ENCODE peak calls at places on chromosomes 6 and 20, in ten cellular contexts. One of them, this sample, is unnamed.

GRCh38 chr6:16929814-16930213 is 168.6 kb upstream of the ATXN1 start:
- DNase-seq in neural progenitor cell: no peak
- DNase-seq in small intestine: no peak
- DNase-seq in endothelial cell of umbilical vein: no peak
- DNase-seq in substantia nigra: no peak
- DNase-seq in cardiac muscle cell: peak
- DNase-seq in ovary: no peak
- DNase-seq in thoracic aorta: no peak
- DNase-seq in OCI-LY7: no peak
- DNase-seq in gastrocnemius medialis: no peak
- DNase-seq in this sample: no peak

GRCh38 chr20:50003253-50003656 is 20.5 kb downstream of the SNAI1 start:
- DNase-seq in OCI-LY7: no peak
- DNase-seq in substantia nigra: no peak
- DNase-seq in endothelial cell of umbilical vein: no peak
- DNase-seq in cardiac muscle cell: peak
- DNase-seq in gastrocnemius medialis: no peak
- DNase-seq in ovary: no peak
- DNase-seq in thoracic aorta: no peak
- DNase-seq in small intestine: no peak
- DNase-seq in neural progenitor cell: no peak
- DNase-seq in this sample: no peak

GRCh38 chr6:139855741-139856206 is 481.3 kb upstream of the CITED2 start:
- DNase-seq in cardiac muscle cell: no peak
- DNase-seq in OCI-LY7: no peak
- DNase-seq in ovary: no peak
- DNase-seq in neural progenitor cell: peak
- DNase-seq in gastrocnemius medialis: no peak
- DNase-seq in thoracic aorta: no peak
- DNase-seq in substantia nigra: no peak
- DNase-seq in endothelial cell of umbilical vein: no peak
- DNase-seq in small intestine: no peak
- DNase-seq in this sample: no peak

GRCh38 chr6:14294270-14294951 is 176.8 kb downstream of the CD83 start:
- DNase-seq in neural progenitor cell: no peak
- DNase-seq in cardiac muscle cell: no peak
- DNase-seq in thoracic aorta: no peak
- DNase-seq in endothelial cell of umbilical vein: no peak
- DNase-seq in ovary: no peak
- DNase-seq in gastrocnemius medialis: no peak
- DNase-seq in substantia nigra: no peak
- DNase-seq in OCI-LY7: no peak
- DNase-seq in small intestine: no peak
- DNase-seq in this sample: no peak

GRCh38 chr6:3325210-3325609 is 66.5 kb downstream of the PSMG4 start:
- DNase-seq in thoracic aorta: no peak
- DNase-seq in gastrocnemius medialis: no peak
- DNase-seq in cardiac muscle cell: peak
- DNase-seq in endothelial cell of umbilical vein: peak
- DNase-seq in small intestine: no peak
- DNase-seq in OCI-LY7: no peak
- DNase-seq in substantia nigra: no peak
- DNase-seq in neural progenitor cell: no peak
- DNase-seq in ovary: no peak
- DNase-seq in this sample: no peak

GRCh38 chr6:155543141-155543870 is 87.7 kb upstream of the NOX3 start:
- DNase-seq in endothelial cell of umbilical vein: peak
- DNase-seq in thoracic aorta: no peak
- DNase-seq in gastrocnemius medialis: no peak
- DNase-seq in neural progenitor cell: no peak
- DNase-seq in OCI-LY7: no peak
- DNase-seq in substantia nigra: no peak
- DNase-seq in cardiac muscle cell: no peak
- DNase-seq in ovary: no peak
- DNase-seq in small intestine: no peak
- DNase-seq in this sample: no peak

GRCh38 chr6:129686941-129687627 is 22.9 kb downstream of the ARHGAP18 start:
- DNase-seq in endothelial cell of umbilical vein: no peak
- DNase-seq in substantia nigra: no peak
- DNase-seq in ovary: no peak
- DNase-seq in neural progenitor cell: no peak
- DNase-seq in thoracic aorta: no peak
- DNase-seq in small intestine: peak
- DNase-seq in OCI-LY7: peak
- DNase-seq in gastrocnemius medialis: no peak
- DNase-seq in cardiac muscle cell: peak
- DNase-seq in this sample: no peak

GRCh38 chr6:130282234-130282995 is 59.7 kb upstream of the SAMD3 start:
- DNase-seq in small intestine: peak
- DNase-seq in substantia nigra: no peak
- DNase-seq in gastrocnemius medialis: no peak
- DNase-seq in OCI-LY7: peak
- DNase-seq in endothelial cell of umbilical vein: peak
- DNase-seq in cardiac muscle cell: peak
- DNase-seq in ovary: no peak
- DNase-seq in neural progenitor cell: peak
- DNase-seq in thoracic aorta: no peak
- DNase-seq in this sample: no peak

GRCh38 chr20:13028673-13029072 is 19.9 kb downstream of the SPTLC3 start:
- DNase-seq in ovary: no peak
- DNase-seq in OCI-LY7: no peak
- DNase-seq in gastrocnemius medialis: no peak
- DNase-seq in neural progenitor cell: no peak
- DNase-seq in endothelial cell of umbilical vein: no peak
- DNase-seq in small intestine: no peak
- DNase-seq in substantia nigra: no peak
- DNase-seq in cardiac muscle cell: peak
- DNase-seq in thoracic aorta: no peak
- DNase-seq in this sample: no peak

GRCh38 chr20:13028001-13028400 is 19.2 kb downstream of the SPTLC3 start:
- DNase-seq in substantia nigra: no peak
- DNase-seq in OCI-LY7: no peak
- DNase-seq in ovary: no peak
- DNase-seq in small intestine: no peak
- DNase-seq in thoracic aorta: no peak
- DNase-seq in gastrocnemius medialis: no peak
- DNase-seq in endothelial cell of umbilical vein: no peak
- DNase-seq in neural progenitor cell: no peak
- DNase-seq in cardiac muscle cell: peak
- DNase-seq in this sample: no peak

GRCh38 chr20:13034115-13034514 is 25.3 kb downstream of the SPTLC3 start:
- DNase-seq in endothelial cell of umbilical vein: no peak
- DNase-seq in cardiac muscle cell: no peak
- DNase-seq in ovary: no peak
- DNase-seq in gastrocnemius medialis: no peak
- DNase-seq in OCI-LY7: no peak
- DNase-seq in neural progenitor cell: no peak
- DNase-seq in thoracic aorta: no peak
- DNase-seq in substantia nigra: no peak
- DNase-seq in small intestine: no peak
- DNase-seq in this sample: no peak

GRCh38 chr20:13031751-13032150 is 23.0 kb downstream of the SPTLC3 start:
- DNase-seq in substantia nigra: no peak
- DNase-seq in gastrocnemius medialis: no peak
- DNase-seq in endothelial cell of umbilical vein: no peak
- DNase-seq in neural progenitor cell: no peak
- DNase-seq in thoracic aorta: no peak
- DNase-seq in ovary: no peak
- DNase-seq in cardiac muscle cell: no peak
- DNase-seq in OCI-LY7: no peak
- DNase-seq in small intestine: no peak
- DNase-seq in this sample: no peak

DNA sequence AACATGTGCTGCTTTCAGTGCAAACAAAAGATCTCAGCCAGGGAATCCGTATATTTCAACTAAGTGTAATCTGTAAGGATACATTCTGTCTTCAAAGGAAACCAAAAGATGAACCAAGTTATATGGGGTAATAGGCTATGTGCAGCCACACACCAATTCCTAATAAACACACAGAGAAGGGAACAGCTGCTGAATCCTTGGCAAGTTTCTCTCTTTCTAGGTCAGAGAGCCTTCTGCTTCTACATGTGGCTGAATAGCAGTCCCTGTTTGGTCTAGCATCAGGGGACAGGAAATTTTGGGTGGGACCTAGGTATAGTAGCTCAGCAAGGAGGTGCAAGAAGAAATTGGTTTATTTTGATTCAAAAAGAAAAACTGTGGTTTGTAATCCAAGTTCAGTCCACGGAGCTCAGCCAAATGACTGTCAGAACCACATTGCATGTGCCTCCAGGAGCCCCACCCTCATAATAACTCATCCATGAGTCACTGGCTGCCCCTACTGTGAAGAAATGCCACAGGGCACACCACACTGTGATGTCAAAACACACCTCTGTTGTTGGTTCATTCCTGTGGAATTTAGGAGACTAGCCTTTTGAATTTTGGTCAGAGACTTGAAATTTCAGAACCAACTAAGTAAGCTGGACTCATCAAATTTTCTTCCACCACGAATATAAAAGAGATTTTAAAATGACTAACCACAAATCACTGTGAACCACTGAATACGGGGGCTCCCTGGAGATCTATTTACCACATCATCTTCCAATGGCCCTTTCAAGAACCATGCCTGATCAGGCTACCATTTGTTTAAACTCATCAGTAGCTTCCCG is 21.1 kb downstream of the SPTLC3 start:
- DNase-seq in cardiac muscle cell: peak
- DNase-seq in OCI-LY7: no peak
- DNase-seq in endothelial cell of umbilical vein: peak
- DNase-seq in gastrocnemius medialis: no peak
- DNase-seq in thoracic aorta: peak
- DNase-seq in substantia nigra: no peak
- DNase-seq in small intestine: peak
- DNase-seq in ovary: no peak
- DNase-seq in neural progenitor cell: no peak
- DNase-seq in this sample: no peak
- H3K27ac ChIP-seq in cardiac muscle cell: no peak
- H3K27ac ChIP-seq in OCI-LY7: no peak
- H3K27ac ChIP-seq in endothelial cell of umbilical vein: no peak
- H3K27ac ChIP-seq in gastrocnemius medialis: no peak
- H3K27ac ChIP-seq in thoracic aorta: no peak
- H3K27ac ChIP-seq in substantia nigra: no peak
- H3K27ac ChIP-seq in small intestine: no peak
- H3K27ac ChIP-seq in ovary: no peak
- H3K27ac ChIP-seq in neural progenitor cell: no peak
- H3K27ac ChIP-seq in this sample: no peak

GRCh38 chr20:3800878-3801260 is 4.8 kb downstream of the CDC25B start:
- DNase-seq in neural progenitor cell: no peak
- DNase-seq in substantia nigra: no peak
- DNase-seq in OCI-LY7: no peak
- DNase-seq in thoracic aorta: no peak
- DNase-seq in cardiac muscle cell: no peak
- DNase-seq in endothelial cell of umbilical vein: no peak
- DNase-seq in ovary: no peak
- DNase-seq in gastrocnemius medialis: no peak
- DNase-seq in small intestine: no peak
- DNase-seq in this sample: no peak

GRCh38 chr20:3798908-3799248 is 2.8 kb downstream of the CDC25B start:
- DNase-seq in cardiac muscle cell: no peak
- DNase-seq in neural progenitor cell: no peak
- DNase-seq in small intestine: no peak
- DNase-seq in OCI-LY7: no peak
- DNase-seq in thoracic aorta: no peak
- DNase-seq in gastrocnemius medialis: no peak
- DNase-seq in substantia nigra: no peak
- DNase-seq in ovary: no peak
- DNase-seq in endothelial cell of umbilical vein: no peak
- DNase-seq in this sample: no peak

GRCh38 chr20:3801846-3802245 is 5.7 kb downstream of the CDC25B start:
- DNase-seq in cardiac muscle cell: no peak
- DNase-seq in thoracic aorta: no peak
- DNase-seq in ovary: no peak
- DNase-seq in gastrocnemius medialis: no peak
- DNase-seq in endothelial cell of umbilical vein: no peak
- DNase-seq in small intestine: no peak
- DNase-seq in substantia nigra: no peak
- DNase-seq in neural progenitor cell: no peak
- DNase-seq in OCI-LY7: no peak
- DNase-seq in this sample: no peak

GRCh38 chr20:3801299-3801698 is 5.2 kb downstream of the CDC25B start:
- DNase-seq in small intestine: no peak
- DNase-seq in thoracic aorta: no peak
- DNase-seq in neural progenitor cell: no peak
- DNase-seq in OCI-LY7: no peak
- DNase-seq in ovary: no peak
- DNase-seq in substantia nigra: no peak
- DNase-seq in cardiac muscle cell: no peak
- DNase-seq in gastrocnemius medialis: no peak
- DNase-seq in endothelial cell of umbilical vein: no peak
- DNase-seq in this sample: no peak

GRCh38 chr20:3800256-3800877 is 4.3 kb downstream of the CDC25B start:
- DNase-seq in gastrocnemius medialis: no peak
- DNase-seq in ovary: no peak
- DNase-seq in OCI-LY7: no peak
- DNase-seq in endothelial cell of umbilical vein: no peak
- DNase-seq in substantia nigra: no peak
- DNase-seq in neural progenitor cell: no peak
- DNase-seq in small intestine: no peak
- DNase-seq in cardiac muscle cell: no peak
- DNase-seq in thoracic aorta: no peak
- DNase-seq in this sample: no peak
- H3K27ac ChIP-seq in gastrocnemius medialis: no peak
- H3K27ac ChIP-seq in ovary: no peak
- H3K27ac ChIP-seq in OCI-LY7: peak
- H3K27ac ChIP-seq in endothelial cell of umbilical vein: no peak
- H3K27ac ChIP-seq in substantia nigra: peak
- H3K27ac ChIP-seq in neural progenitor cell: no peak
- H3K27ac ChIP-seq in small intestine: no peak
- H3K27ac ChIP-seq in cardiac muscle cell: no peak
- H3K27ac ChIP-seq in thoracic aorta: no peak
- H3K27ac ChIP-seq in this sample: peak

DNA sequence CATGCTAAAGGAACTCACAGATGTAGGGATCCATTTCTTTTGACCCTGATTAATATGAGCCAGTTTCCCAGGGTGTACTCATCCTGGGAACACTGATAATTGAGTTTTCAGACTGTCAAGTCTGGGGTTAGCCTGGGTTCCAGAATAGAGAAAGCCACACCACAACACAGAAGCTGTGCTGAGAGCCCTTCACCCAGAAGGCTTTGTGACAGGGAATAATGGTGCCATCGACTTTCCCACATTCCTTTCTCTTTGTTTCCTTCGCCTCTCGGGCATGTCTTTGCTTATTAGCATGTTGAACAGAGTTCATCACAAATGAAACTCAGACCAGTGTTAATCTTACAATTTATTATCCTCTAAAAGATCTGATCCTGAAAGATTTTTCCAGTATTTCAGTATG is 95.0 kb downstream of the TCP11 start:
- DNase-seq in OCI-LY7: no peak
- DNase-seq in small intestine: no peak
- DNase-seq in ovary: no peak
- DNase-seq in substantia nigra: no peak
- DNase-seq in neural progenitor cell: peak
- DNase-seq in gastrocnemius medialis: no peak
- DNase-seq in thoracic aorta: no peak
- DNase-seq in cardiac muscle cell: no peak
- DNase-seq in endothelial cell of umbilical vein: no peak
- DNase-seq in this sample: no peak
- H3K27ac ChIP-seq in OCI-LY7: no peak
- H3K27ac ChIP-seq in small intestine: no peak
- H3K27ac ChIP-seq in ovary: no peak
- H3K27ac ChIP-seq in substantia nigra: peak
- H3K27ac ChIP-seq in neural progenitor cell: peak
- H3K27ac ChIP-seq in gastrocnemius medialis: peak
- H3K27ac ChIP-seq in thoracic aorta: peak
- H3K27ac ChIP-seq in cardiac muscle cell: peak
- H3K27ac ChIP-seq in endothelial cell of umbilical vein: peak
- H3K27ac ChIP-seq in this sample: peak

DNA sequence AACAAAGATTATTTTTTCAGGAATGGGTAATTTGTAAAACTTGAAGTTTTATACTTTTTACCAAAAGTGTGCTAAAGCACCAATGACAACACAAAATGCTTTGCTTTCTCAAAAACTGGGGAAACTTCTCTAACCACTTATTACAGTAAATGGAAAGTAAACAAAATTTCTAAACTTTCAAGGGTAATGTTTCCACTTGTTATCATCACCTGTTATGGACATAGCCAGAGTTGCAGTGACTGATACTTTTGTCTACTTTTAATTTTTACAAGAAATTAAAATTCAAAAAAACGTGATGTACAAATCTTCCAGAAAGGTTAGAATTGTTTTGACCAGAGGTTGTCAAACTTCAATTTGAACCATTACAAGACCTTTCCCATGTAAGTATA is 99.9 kb downstream of the JAG1 start:
- DNase-seq in gastrocnemius medialis: no peak
- DNase-seq in thoracic aorta: no peak
- DNase-seq in cardiac muscle cell: no peak
- DNase-seq in neural progenitor cell: no peak
- DNase-seq in small intestine: no peak
- DNase-seq in OCI-LY7: no peak
- DNase-seq in endothelial cell of umbilical vein: no peak
- DNase-seq in ovary: no peak
- DNase-seq in substantia nigra: no peak
- DNase-seq in this sample: no peak
- H3K27ac ChIP-seq in gastrocnemius medialis: no peak
- H3K27ac ChIP-seq in thoracic aorta: peak
- H3K27ac ChIP-seq in cardiac muscle cell: no peak
- H3K27ac ChIP-seq in neural progenitor cell: no peak
- H3K27ac ChIP-seq in small intestine: no peak
- H3K27ac ChIP-seq in OCI-LY7: no peak
- H3K27ac ChIP-seq in endothelial cell of umbilical vein: no peak
- H3K27ac ChIP-seq in ovary: no peak
- H3K27ac ChIP-seq in substantia nigra: no peak
- H3K27ac ChIP-seq in this sample: no peak